ENCODE peak calls at places on chromosome 20, in eight cellular contexts. One of them, this sample, is unnamed.
A peak's percentile ranks its signal among the peaks of the same experiment; 100 is the strongest.

GRCh38 chr20:46298374-46298773 is 9.9 kb downstream of the CDH22 start:
- DNase-seq in left ventricle myocardium inferior: no peak
- DNase-seq in suprapubic skin: no peak
- DNase-seq in A673: no peak
- DNase-seq in stomach: no peak
- DNase-seq in lung: no peak
- DNase-seq in uterus: no peak
- DNase-seq in ovary: no peak
- DNase-seq in this sample: no peak

GRCh38 chr20:60868316-60868891 is 383.7 kb upstream of the CDH4 start:
- DNase-seq in left ventricle myocardium inferior: no peak
- DNase-seq in suprapubic skin: no peak
- DNase-seq in A673: no peak
- DNase-seq in stomach: no peak
- DNase-seq in lung: no peak
- DNase-seq in uterus: no peak
- DNase-seq in ovary: no peak
- DNase-seq in this sample: no peak

GRCh38 chr20:36339646-36340592 is 33.8 kb downstream of the DLGAP4 start:
- DNase-seq in left ventricle myocardium inferior: no peak
- DNase-seq in suprapubic skin: no peak
- DNase-seq in A673: peak; percentile 36
- DNase-seq in stomach: no peak
- DNase-seq in lung: no peak
- DNase-seq in uterus: no peak
- DNase-seq in ovary: no peak
- DNase-seq in this sample: no peak

GRCh38 chr20:49969234-49969633 is 13.5 kb upstream of the SNAI1 start:
- DNase-seq in left ventricle myocardium inferior: no peak
- DNase-seq in suprapubic skin: no peak
- DNase-seq in A673: no peak
- DNase-seq in stomach: no peak
- DNase-seq in lung: no peak
- DNase-seq in uterus: no peak
- DNase-seq in ovary: no peak
- DNase-seq in this sample: no peak

GRCh38 chr20:57435498-57436222 is 44.5 kb downstream of the RBM38 start:
- DNase-seq in left ventricle myocardium inferior: peak; percentile 69
- DNase-seq in suprapubic skin: peak; percentile 89
- DNase-seq in A673: peak; percentile 44
- DNase-seq in stomach: peak; percentile 82
- DNase-seq in lung: peak; percentile 82
- DNase-seq in uterus: no peak
- DNase-seq in ovary: no peak
- DNase-seq in this sample: peak; percentile 78

GRCh38 chr20:20491784-20492145 is 123.9 kb downstream of the INSM1 start:
- DNase-seq in left ventricle myocardium inferior: no peak
- DNase-seq in suprapubic skin: no peak
- DNase-seq in A673: no peak
- DNase-seq in stomach: no peak
- DNase-seq in lung: no peak
- DNase-seq in uterus: no peak
- DNase-seq in ovary: no peak
- DNase-seq in this sample: no peak

GRCh38 chr20:57627972-57628650 is 7.9 kb upstream of the ZBP1 start:
- DNase-seq in left ventricle myocardium inferior: peak; percentile 61
- DNase-seq in suprapubic skin: peak; percentile 77
- DNase-seq in A673: peak; percentile 9
- DNase-seq in stomach: no peak
- DNase-seq in lung: peak; percentile 59
- DNase-seq in uterus: peak; percentile 47
- DNase-seq in ovary: peak; percentile 26
- DNase-seq in this sample: peak; percentile 25

GRCh38 chr20:23212482-23212881 is 126.4 kb upstream of the CD93 start:
- DNase-seq in left ventricle myocardium inferior: no peak
- DNase-seq in suprapubic skin: no peak
- DNase-seq in A673: no peak
- DNase-seq in stomach: no peak
- DNase-seq in lung: no peak
- DNase-seq in uterus: no peak
- DNase-seq in ovary: no peak
- DNase-seq in this sample: no peak

GRCh38 chr20:42678895-42679294 is 510.8 kb downstream of the PTPRT start:
- DNase-seq in left ventricle myocardium inferior: no peak
- DNase-seq in suprapubic skin: no peak
- DNase-seq in A673: peak; percentile 5
- DNase-seq in stomach: no peak
- DNase-seq in lung: no peak
- DNase-seq in uterus: no peak
- DNase-seq in ovary: no peak
- DNase-seq in this sample: no peak

GRCh38 chr20:10642859-10643559 is 30.8 kb downstream of the JAG1 start:
- DNase-seq in left ventricle myocardium inferior: no peak
- DNase-seq in suprapubic skin: no peak
- DNase-seq in A673: no peak
- DNase-seq in stomach: no peak
- DNase-seq in lung: no peak
- DNase-seq in uterus: no peak
- DNase-seq in ovary: no peak
- DNase-seq in this sample: no peak

GRCh38 chr20:44765091-44765490 is 19.4 kb downstream of the KCNK15 start:
- DNase-seq in left ventricle myocardium inferior: no peak
- DNase-seq in suprapubic skin: no peak
- DNase-seq in A673: no peak
- DNase-seq in stomach: no peak
- DNase-seq in lung: no peak
- DNase-seq in uterus: no peak
- DNase-seq in ovary: no peak
- DNase-seq in this sample: no peak

GRCh38 chr20:13613917-13614316 is 24.8 kb downstream of the TASP1 start:
- DNase-seq in left ventricle myocardium inferior: no peak
- DNase-seq in suprapubic skin: no peak
- DNase-seq in A673: no peak
- DNase-seq in stomach: no peak
- DNase-seq in lung: no peak
- DNase-seq in uterus: no peak
- DNase-seq in ovary: no peak
- DNase-seq in this sample: no peak

GRCh38 chr20:13611726-13612125 is 27.0 kb downstream of the TASP1 start:
- DNase-seq in left ventricle myocardium inferior: no peak
- DNase-seq in suprapubic skin: no peak
- DNase-seq in A673: no peak
- DNase-seq in stomach: no peak
- DNase-seq in lung: no peak
- DNase-seq in uterus: no peak
- DNase-seq in ovary: no peak
- DNase-seq in this sample: no peak

DNA sequence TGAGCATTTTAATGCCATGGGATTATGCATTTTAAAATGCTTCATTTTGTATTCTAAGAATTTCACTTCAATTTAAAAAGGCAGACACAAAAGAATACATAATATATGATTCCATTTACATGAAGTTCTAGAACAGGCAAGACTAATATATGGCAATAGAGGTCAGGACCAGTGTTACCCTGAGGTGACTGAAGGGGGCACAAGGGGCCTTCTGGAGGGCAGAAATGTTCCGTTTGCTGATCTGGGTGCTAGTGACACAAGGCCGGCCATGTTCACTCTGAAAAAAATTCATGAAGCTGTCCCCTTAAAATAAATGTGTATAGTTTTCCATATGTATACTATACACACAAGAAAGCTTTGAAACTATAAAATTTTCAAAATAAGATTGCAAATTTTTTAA is 28.5 kb downstream of the TASP1 start:
- DNase-seq in left ventricle myocardium inferior: no peak
- DNase-seq in suprapubic skin: no peak
- DNase-seq in A673: peak; percentile 37
- DNase-seq in stomach: no peak
- DNase-seq in lung: no peak
- DNase-seq in uterus: no peak
- DNase-seq in ovary: no peak
- DNase-seq in this sample: no peak
- TF ChIP-seq CTCF in left ventricle myocardium inferior: no peak
- TF ChIP-seq CTCF in suprapubic skin: no peak
- TF ChIP-seq CTCF in A673: peak; percentile 45
- TF ChIP-seq CTCF in stomach: no peak
- TF ChIP-seq CTCF in lung: no peak
- TF ChIP-seq CTCF in uterus: no peak
- TF ChIP-seq CTCF in ovary: no peak
- TF ChIP-seq CTCF in this sample: no peak

GRCh38 chr20:63208346-63208924 is 7.5 kb downstream of the YTHDF1 start:
- DNase-seq in left ventricle myocardium inferior: no peak
- DNase-seq in suprapubic skin: no peak
- DNase-seq in A673: no peak
- DNase-seq in stomach: no peak
- DNase-seq in lung: no peak
- DNase-seq in uterus: no peak
- DNase-seq in ovary: no peak
- DNase-seq in this sample: no peak
- H3K27ac ChIP-seq in left ventricle myocardium inferior: no peak overlapping the region
- H3K27ac ChIP-seq in suprapubic skin: no peak overlapping the region
- H3K27ac ChIP-seq in A673: no peak overlapping the region
- H3K27ac ChIP-seq in stomach: peak overlapping the region; percentile 40
- H3K27ac ChIP-seq in lung: no peak overlapping the region
- H3K27ac ChIP-seq in uterus: no peak overlapping the region
- H3K27ac ChIP-seq in ovary: no peak overlapping the region
- H3K27ac ChIP-seq in this sample: no peak overlapping the region

DNA sequence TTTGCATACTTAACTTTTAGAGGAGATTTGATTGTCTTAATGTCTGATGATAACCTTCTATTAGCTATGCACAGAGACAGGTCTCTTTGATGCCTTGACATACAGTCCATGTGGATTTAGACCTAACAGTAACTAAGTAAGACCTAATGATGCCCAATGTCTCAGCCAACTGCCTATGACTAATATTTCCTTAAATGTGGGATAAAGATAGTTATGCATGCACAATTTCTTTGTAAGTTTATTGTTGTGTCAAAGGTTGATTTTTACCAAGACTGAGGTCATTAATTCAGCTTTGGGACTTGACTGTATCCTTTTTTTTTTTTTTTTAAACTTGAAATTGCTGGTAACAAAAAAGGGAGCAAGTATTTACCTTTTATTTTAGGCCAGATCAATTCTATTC is 450.0 kb downstream of the HAO1 start:
- DNase-seq in left ventricle myocardium inferior: no peak
- DNase-seq in suprapubic skin: no peak
- DNase-seq in A673: no peak
- DNase-seq in stomach: no peak
- DNase-seq in lung: no peak
- DNase-seq in uterus: no peak
- DNase-seq in ovary: no peak
- DNase-seq in this sample: no peak
- TF ChIP-seq CTCF in left ventricle myocardium inferior: no peak
- TF ChIP-seq CTCF in suprapubic skin: no peak
- TF ChIP-seq CTCF in A673: no peak
- TF ChIP-seq CTCF in stomach: no peak
- TF ChIP-seq CTCF in lung: no peak
- TF ChIP-seq CTCF in uterus: no peak
- TF ChIP-seq CTCF in ovary: no peak
- TF ChIP-seq CTCF in this sample: no peak

GRCh38 chr20:24955045-24955444 is 6.0 kb downstream of the CST7 start:
- DNase-seq in left ventricle myocardium inferior: no peak
- DNase-seq in suprapubic skin: no peak
- DNase-seq in A673: no peak
- DNase-seq in stomach: peak; percentile 20
- DNase-seq in lung: no peak
- DNase-seq in uterus: no peak
- DNase-seq in ovary: no peak
- DNase-seq in this sample: no peak

GRCh38 chr20:24953621-24954133 is 4.6 kb downstream of the CST7 start:
- DNase-seq in left ventricle myocardium inferior: no peak
- DNase-seq in suprapubic skin: no peak
- DNase-seq in A673: no peak
- DNase-seq in stomach: peak; percentile 25
- DNase-seq in lung: no peak
- DNase-seq in uterus: no peak
- DNase-seq in ovary: no peak
- DNase-seq in this sample: no peak

GRCh38 chr20:24952376-24953203 is 3.5 kb downstream of the CST7 start:
- DNase-seq in left ventricle myocardium inferior: no peak
- DNase-seq in suprapubic skin: no peak
- DNase-seq in A673: no peak
- DNase-seq in stomach: peak; percentile 26
- DNase-seq in lung: no peak
- DNase-seq in uterus: no peak
- DNase-seq in ovary: no peak
- DNase-seq in this sample: no peak

GRCh38 chr20:24953204-24953565 is 4.1 kb downstream of the CST7 start:
- DNase-seq in left ventricle myocardium inferior: no peak
- DNase-seq in suprapubic skin: no peak
- DNase-seq in A673: no peak
- DNase-seq in stomach: no peak
- DNase-seq in lung: no peak
- DNase-seq in uterus: no peak
- DNase-seq in ovary: no peak
- DNase-seq in this sample: no peak

GRCh38 chr20:24954151-24954550 is 5.1 kb downstream of the CST7 start:
- DNase-seq in left ventricle myocardium inferior: no peak
- DNase-seq in suprapubic skin: no peak
- DNase-seq in A673: no peak
- DNase-seq in stomach: no peak
- DNase-seq in lung: no peak
- DNase-seq in uterus: no peak
- DNase-seq in ovary: no peak
- DNase-seq in this sample: no peak
- H3K27ac ChIP-seq in left ventricle myocardium inferior: no peak overlapping the region
- H3K27ac ChIP-seq in suprapubic skin: no peak overlapping the region
- H3K27ac ChIP-seq in A673: no peak overlapping the region
- H3K27ac ChIP-seq in stomach: peak overlapping the region; percentile 0
- H3K27ac ChIP-seq in lung: no peak overlapping the region
- H3K27ac ChIP-seq in uterus: no peak overlapping the region
- H3K27ac ChIP-seq in ovary: no peak overlapping the region
- H3K27ac ChIP-seq in this sample: no peak overlapping the region

DNA sequence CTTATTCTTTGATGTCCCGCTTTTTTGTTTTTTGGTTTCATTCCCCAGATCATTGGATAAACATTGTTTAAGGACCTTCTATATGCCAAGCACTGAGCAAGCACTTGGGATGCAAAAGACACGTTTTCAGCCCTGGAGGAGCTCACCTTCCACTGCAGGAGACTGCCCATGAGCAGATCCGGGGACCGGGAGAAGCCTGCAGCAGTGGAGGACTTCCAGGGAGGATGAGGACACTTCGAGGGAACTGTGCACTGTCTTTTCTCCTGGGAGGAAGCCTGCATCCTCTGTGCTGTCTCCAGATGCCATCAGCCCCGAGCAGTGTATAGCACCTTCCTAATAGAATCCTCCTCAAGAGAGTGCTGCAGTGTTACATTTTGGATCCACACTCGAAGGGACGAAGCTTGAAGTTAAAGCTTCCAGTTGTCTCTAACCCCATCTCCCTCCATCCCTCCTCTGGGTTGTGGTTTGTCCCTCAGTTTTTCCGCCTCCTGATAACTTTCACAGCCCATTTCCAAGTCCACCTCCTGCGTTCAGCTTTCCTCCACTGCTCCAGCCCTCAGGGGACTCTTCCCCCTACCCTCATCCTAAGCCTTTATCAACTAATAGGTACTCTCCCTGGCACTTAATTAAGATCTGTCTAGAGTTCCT is 5.8 kb upstream of the KCNG1 start:
- DNase-seq in left ventricle myocardium inferior: no peak
- DNase-seq in suprapubic skin: no peak
- DNase-seq in A673: no peak
- DNase-seq in stomach: no peak
- DNase-seq in lung: no peak
- DNase-seq in uterus: no peak
- DNase-seq in ovary: no peak
- DNase-seq in this sample: no peak
- TF ChIP-seq CTCF in left ventricle myocardium inferior: no peak
- TF ChIP-seq CTCF in suprapubic skin: no peak
- TF ChIP-seq CTCF in A673: no peak
- TF ChIP-seq CTCF in stomach: no peak
- TF ChIP-seq CTCF in lung: no peak
- TF ChIP-seq CTCF in uterus: no peak
- TF ChIP-seq CTCF in ovary: no peak
- TF ChIP-seq CTCF in this sample: no peak